ENCODE peak calls at places on chromosomes 16 and 17, in eight cellular contexts. W is BJ, X is tibial artery, U is heart left ventricle, S is ovary, I is kidney, C is BE2C, R is fibroblast of lung. J is an unnamed sample.

GRCh38 chr16:8751481-8752311 is 45.7 kb downstream of the TMEM186 start:
- DNase-seq in R (peak), X (no peak), S (no peak), U (no peak), I (no peak), W (peak), C (no peak), J (peak)

GRCh38 chr17:1787301-1787902 is 25.5 kb downstream of the SERPINF1 start:
- DNase-seq in C (peak), R (peak), W (peak), I (peak), S (peak), U (peak), X (peak), J (peak)

GRCh38 chr17:4326608-4327007 is 39.9 kb downstream of the UBE2G1 start:
- DNase-seq in W (no peak), U (no peak), C (no peak), S (no peak), X (no peak), R (no peak), I (no peak), J (no peak)

GRCh38 chr16:35134471-35134870 is 1675.1 kb downstream of the TP53TG3F start:
- DNase-seq in X (no peak), U (no peak), W (no peak), C (no peak), R (no peak), S (no peak), I (no peak), J (no peak)

GRCh38 chr16:4212934-4213296 is 29.0 kb downstream of the SRL start:
- DNase-seq in C (no peak), S (no peak), R (peak), I (no peak), U (no peak), X (no peak), W (peak), J (no peak)

GRCh38 chr17:15414502-15415348 is 52.7 kb downstream of the CDRT4 start:
- DNase-seq in R (no peak), I (no peak), S (no peak), U (peak), C (no peak), X (peak), W (no peak), J (no peak)

GRCh38 chr16:16120382-16121184 is 102.7 kb downstream of the ABCC6 start:
- DNase-seq in S (no peak), R (peak), C (peak), I (peak), W (no peak), X (no peak), U (peak), J (no peak)

GRCh38 chr17:48023408-48024148 is 14.0 kb downstream of the COPZ2 start:
- DNase-seq in U (peak), X (peak), W (no peak), C (peak), I (peak), S (peak), R (peak), J (no peak)

GRCh38 chr17:32882029-32882428 is 5.1 kb upstream of the MYO1D start:
- DNase-seq in X (no peak), W (no peak), R (no peak), S (no peak), U (no peak), I (no peak), C (no peak), J (no peak)

GRCh38 chr17:45016823-45017222 is 34.6 kb downstream of the DCAKD start:
- DNase-seq in U (no peak), X (no peak), R (no peak), I (no peak), S (no peak), W (no peak), C (no peak), J (no peak)
- TF ChIP-seq CTCF in U (no peak), X (no peak), R (no peak), I (no peak), S (no peak), W (peak), C (peak), J (peak)

GRCh38 chr16:87601322-87602004 is 845 bp upstream of the JPH3 start:
- DNase-seq in R (no peak), I (peak), X (no peak), C (no peak), U (no peak), W (no peak), S (no peak), J (no peak)
- H3K4me3 ChIP-seq in R (no peak), I (no peak), X (no peak), C (no peak), U (no peak), W (no peak), S (no peak), J (no peak)

GRCh38 chr17:39073353-39073752 is 78.1 kb downstream of the PLXDC1 start:
- DNase-seq in I (no peak), X (no peak), S (no peak), R (no peak), W (no peak), U (no peak), C (no peak), J (no peak)

GRCh38 chr17:39064814-39065213 is 86.6 kb downstream of the PLXDC1 start:
- DNase-seq in X (no peak), U (no peak), S (no peak), W (no peak), I (no peak), C (no peak), R (no peak), J (no peak)

GRCh38 chr17:39071573-39071972 is 79.9 kb downstream of the PLXDC1 start:
- DNase-seq in R (no peak), S (no peak), C (no peak), W (no peak), U (no peak), X (no peak), I (no peak), J (no peak)

GRCh38 chr17:39073916-39074315 is 77.5 kb downstream of the PLXDC1 start:
- DNase-seq in I (no peak), U (no peak), R (no peak), S (no peak), W (no peak), C (no peak), X (no peak), J (no peak)

GRCh38 chr17:39069114-39069756 is 82.2 kb downstream of the PLXDC1 start:
- DNase-seq in U (no peak), X (no peak), W (no peak), S (no peak), R (peak), I (no peak), C (peak), J (no peak)
- TF ChIP-seq CTCF in U (peak), X (peak), W (peak), S (peak), R (peak), I (peak), C (peak), J (peak)

GRCh38 chr16:88309174-88309904 is 73.4 kb upstream of the ZNF469 start:
- DNase-seq in R (no peak), W (no peak), I (peak), X (no peak), C (no peak), S (no peak), U (peak), J (no peak)
- H3K4me3 ChIP-seq in R (no peak), W (no peak), I (no peak), X (no peak), C (no peak), S (no peak), U (no peak), J (no peak)

DNA sequence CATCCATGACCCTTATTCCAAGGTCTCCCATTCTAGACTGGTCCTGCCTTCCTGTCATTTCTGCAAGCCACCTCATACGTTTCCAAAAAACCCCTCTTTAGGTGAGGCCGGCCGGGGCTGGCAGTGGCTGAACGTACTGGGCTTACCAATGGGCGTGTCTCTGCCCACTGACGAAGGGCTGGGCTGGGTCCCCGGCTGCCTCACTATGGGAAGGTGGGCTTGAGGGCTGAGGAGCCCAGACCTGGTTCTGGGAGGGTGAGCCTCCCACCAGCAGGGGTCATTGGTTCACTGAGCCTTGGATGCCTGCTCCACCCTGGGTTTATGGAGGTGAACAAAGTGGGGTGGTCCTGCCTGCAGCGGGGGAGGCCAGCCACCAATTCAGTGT is 19.9 kb downstream of the KDM8 start:
- DNase-seq in S (no peak), R (no peak), X (no peak), C (no peak), I (no peak), U (no peak), W (no peak), J (no peak)
- TF ChIP-seq CTCF in S (no peak), R (no peak), X (peak), C (peak), I (no peak), U (no peak), W (no peak), J (peak)

GRCh38 chr17:77120866-77121265 is 19.9 kb upstream of the SEC14L1 start:
- DNase-seq in W (no peak), U (no peak), X (no peak), S (no peak), I (no peak), C (no peak), R (no peak), J (no peak)

GRCh38 chr17:77125432-77125901 is 15.3 kb upstream of the SEC14L1 start:
- DNase-seq in S (no peak), R (peak), W (peak), U (no peak), I (no peak), X (no peak), C (no peak), J (peak)

GRCh38 chr17:77127735-77128361 is 12.9 kb upstream of the SEC14L1 start:
- DNase-seq in X (peak), W (no peak), U (peak), I (peak), S (no peak), C (no peak), R (no peak), J (no peak)

GRCh38 chr17:77126519-77126918 is 14.2 kb upstream of the SEC14L1 start:
- DNase-seq in I (peak), X (no peak), U (no peak), S (peak), W (no peak), R (no peak), C (no peak), J (no peak)

DNA sequence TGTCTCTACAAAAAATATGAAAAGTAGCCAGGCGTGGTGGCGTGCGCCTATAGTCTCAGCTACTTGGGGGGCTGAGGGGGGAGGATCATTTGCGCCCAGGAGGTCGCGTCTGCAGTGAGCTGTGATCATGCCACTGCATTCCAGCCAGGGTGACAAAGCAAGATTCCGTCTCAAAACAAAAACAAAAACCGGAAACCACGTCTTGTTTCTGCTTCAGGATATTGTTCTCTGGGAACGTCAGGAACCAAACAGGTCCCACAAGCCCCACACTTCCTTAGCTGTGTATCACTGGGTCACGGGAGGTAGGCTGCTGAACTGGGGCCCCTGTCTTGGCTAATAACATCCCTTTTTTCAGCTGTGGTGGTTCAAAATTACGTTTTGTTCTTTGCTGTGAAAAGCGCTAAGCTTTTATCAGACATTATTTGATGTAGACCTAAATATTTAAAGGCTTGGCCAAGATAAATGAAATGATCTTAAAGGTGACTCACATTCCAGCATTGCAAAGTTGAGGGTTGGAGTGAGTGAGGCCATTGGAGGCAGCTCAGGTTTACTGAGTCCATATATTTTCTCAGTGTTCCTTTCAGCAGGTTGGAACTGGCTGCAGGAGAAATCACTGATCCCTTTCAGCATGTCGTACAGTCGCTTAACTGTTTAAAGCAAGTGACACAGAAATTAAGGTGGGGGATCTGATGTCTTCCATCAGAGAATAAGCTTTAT is 16.4 kb upstream of the SEC14L1 start:
- DNase-seq in R (no peak), S (no peak), I (no peak), W (no peak), X (no peak), C (no peak), U (peak), J (no peak)
- H3K4me3 ChIP-seq in R (no peak), S (no peak), I (no peak), W (no peak), X (no peak), C (no peak), U (no peak), J (no peak)

GRCh38 chr17:81911277-81911961 is at the start of gene PCYT2:
- DNase-seq in C (peak), X (peak), S (peak), I (peak), R (peak), U (peak), W (no peak), J (peak)
- TF ChIP-seq CTCF in C (no peak), X (no peak), S (no peak), I (no peak), R (no peak), U (no peak), W (no peak), J (no peak)

DNA sequence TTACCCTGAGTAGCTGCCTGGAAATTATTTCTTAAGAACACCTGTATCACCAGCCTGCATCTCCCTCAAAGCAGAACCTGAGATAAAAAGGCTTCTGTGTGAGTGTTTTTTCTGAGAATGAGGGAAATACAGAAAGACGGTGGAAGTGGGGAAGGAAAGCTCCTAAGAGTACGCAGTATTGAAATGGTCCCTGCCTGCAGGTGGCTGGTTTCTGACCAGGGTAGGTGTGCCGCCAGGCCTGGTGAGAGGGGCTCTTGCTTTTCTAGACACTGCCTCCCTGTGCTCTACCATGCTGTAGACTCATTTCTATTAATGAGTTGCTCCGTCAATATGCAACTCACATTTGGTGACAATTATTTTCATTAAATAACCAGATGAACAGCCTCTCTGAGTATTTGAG is 201.7 kb downstream of the MAP2K4 start:
- DNase-seq in W (no peak), X (no peak), I (no peak), R (no peak), C (no peak), U (no peak), S (no peak), J (no peak)
- H3K4me3 ChIP-seq in W (no peak), X (no peak), I (no peak), R (no peak), C (no peak), U (no peak), S (no peak), J (no peak)

J was measured in AG09309.